ENCODE peak calls at places on chromosomes 1 and 21, in eight cellular contexts. R, K, X, H, M, D, E and L are unnamed samples.
A peak's percentile ranks its signal among the peaks of the same experiment; 100 is the strongest.

GRCh38 chr1:167501513-167502191 is 16.7 kb downstream of the CD247 start:
- DNase-seq in R (no peak), K (no peak), X (peak; percentile 59), H (no peak), M (no peak), D (no peak), E (no peak), L (no peak)

GRCh38 chr1:39625462-39626273 is 13.8 kb downstream of the HEYL start:
- DNase-seq in R (peak; percentile 80), K (peak; percentile 63), X (no peak), H (no peak), M (peak; percentile 52), D (no peak), E (no peak), L (no peak)

GRCh38 chr21:42092805-42093590 is 21.9 kb downstream of the UMODL1 start:
- DNase-seq in R (no peak), K (no peak), X (no peak), H (no peak), M (no peak), D (no peak), E (no peak), L (no peak)

GRCh38 chr21:44753357-44753756 is 42.0 kb upstream of the TSPEAR start:
- DNase-seq in R (no peak), K (no peak), X (no peak), H (no peak), M (no peak), D (no peak), E (no peak), L (no peak)

GRCh38 chr1:93694039-93694438 is 12.4 kb upstream of the BCAR3 start:
- DNase-seq in R (no peak), K (no peak), X (no peak), H (no peak), M (no peak), D (peak; percentile 21), E (no peak), L (no peak)

GRCh38 chr1:184590163-184590750 is 164.4 kb downstream of the EDEM3 start:
- DNase-seq in R (no peak), K (no peak), X (no peak), H (no peak), M (no peak), D (peak; percentile 88), E (no peak), L (no peak)

GRCh38 chr1:155063550-155064108 is at the start of gene EFNA4:
- DNase-seq in R (peak; percentile 81), K (peak; percentile 93), X (peak; percentile 87), H (peak; percentile 74), M (peak; percentile 45), D (peak; percentile 90), E (no peak), L (no peak)

GRCh38 chr1:100606438-100606837 is 68.5 kb downstream of the GPR88 start:
- DNase-seq in R (peak; percentile 21), K (no peak), X (no peak), H (peak; percentile 74), M (no peak), D (peak; percentile 40), E (no peak), L (no peak)

GRCh38 chr1:111366256-111366655 is 61.3 kb downstream of the OVGP1 start:
- DNase-seq in R (no peak), K (no peak), X (no peak), H (peak; percentile 29), M (no peak), D (no peak), E (no peak), L (no peak)

GRCh38 chr1:67314696-67315095 is 7.0 kb downstream of the IL12RB2 start:
- DNase-seq in R (no peak), K (no peak), X (no peak), H (no peak), M (no peak), D (no peak), E (no peak), L (no peak)

GRCh38 chr1:110138956-110139355 is 11.3 kb upstream of the SLC6A17 start:
- DNase-seq in R (no peak), K (no peak), X (no peak), H (no peak), M (no peak), D (no peak), E (no peak), L (no peak)

GRCh38 chr1:201598396-201598795 is 59.5 kb downstream of the NAV1 start:
- DNase-seq in R (no peak), K (no peak), X (no peak), H (no peak), M (no peak), D (no peak), E (no peak), L (no peak)

GRCh38 chr1:203480084-203480483 is 4.5 kb downstream of the PRELP start:
- DNase-seq in R (no peak), K (no peak), X (no peak), H (no peak), M (no peak), D (no peak), E (peak; percentile 67), L (no peak)

GRCh38 chr1:240663160-240663879 is 51.4 kb upstream of the GREM2 start:
- DNase-seq in R (no peak), K (no peak), X (no peak), H (no peak), M (no peak), D (no peak), E (peak; percentile 19), L (no peak)

GRCh38 chr1:234659538-234659937 is 49.6 kb upstream of the IRF2BP2 start:
- DNase-seq in R (peak; percentile 32), K (no peak), X (no peak), H (peak; percentile 16), M (no peak), D (peak; percentile 71), E (peak; percentile 32), L (no peak)

GRCh38 chr1:147480565-147480935 is 60.8 kb upstream of the BCL9 start:
- DNase-seq in R (no peak), K (no peak), X (no peak), H (no peak), M (no peak), D (no peak), E (no peak), L (no peak)

GRCh38 chr1:44559361-44559760 is 114.9 kb downstream of the TMEM53 start:
- DNase-seq in R (no peak), K (no peak), X (no peak), H (no peak), M (no peak), D (no peak), E (no peak), L (no peak)

GRCh38 chr1:88800382-88801051 is 90.8 kb downstream of the GTF2B start:
- DNase-seq in R (no peak), K (no peak), X (peak; percentile 26), H (no peak), M (no peak), D (peak; percentile 44), E (no peak), L (no peak)

GRCh38 chr21:33761104-33762036 is 119.1 kb downstream of the ITSN1 start:
- DNase-seq in R (peak; percentile 19), K (no peak), X (no peak), H (peak; percentile 92), M (no peak), D (peak; percentile 19), E (peak; percentile 98), L (no peak)

GRCh38 chr1:212630159-212630900 is 21.8 kb downstream of the ATF3 start:
- DNase-seq in R (peak; percentile 60), K (peak; percentile 66), X (peak; percentile 64), H (no peak), M (peak; percentile 49), D (peak; percentile 68), E (no peak), L (no peak)

GRCh38 chr1:7948950-7949349 is 8.3 kb upstream of the TNFRSF9 start:
- DNase-seq in R (no peak), K (no peak), X (peak; percentile 13), H (peak; percentile 71), M (no peak), D (no peak), E (peak; percentile 57), L (no peak)

GRCh38 chr21:27219068-27219467 is 252.2 kb upstream of the ADAMTS5 start:
- DNase-seq in R (peak; percentile 10), K (no peak), X (no peak), H (no peak), M (no peak), D (no peak), E (no peak), L (no peak)

GRCh38 chr1:235734335-235734734 is 84.8 kb upstream of the GNG4 start:
- DNase-seq in R (no peak), K (no peak), X (no peak), H (no peak), M (no peak), D (no peak), E (no peak), L (no peak)

GRCh38 chr1:166165661-166166399 is 971 bp downstream of the FAM78B start:
- DNase-seq in R (no peak), K (peak; percentile 57), X (no peak), H (no peak), M (no peak), D (peak; percentile 19), E (no peak), L (no peak)

GRCh38 chr21:42463861-42464515 is 32.0 kb downstream of the RSPH1 start:
- DNase-seq in R (no peak), K (peak; percentile 80), X (peak; percentile 60), H (no peak), M (no peak), D (peak; percentile 54), E (no peak), L (no peak)

GRCh38 chr1:23695667-23696066 is 4.1 kb downstream of the RPL11 start:
- DNase-seq in R (no peak), K (no peak), X (no peak), H (no peak), M (no peak), D (no peak), E (no peak), L (no peak)